ENCODE peak calls at places on chromosome 16, in eight cellular contexts. T, Q, Y, W, D, Z, V and C are unnamed samples.

GRCh38 chr16:16143038-16143763 is 80.1 kb downstream of the ABCC6 start:
- DNase-seq in T (no peak), Q (no peak), Y (no peak), W (no peak), D (no peak), Z (no peak), V (no peak), C (no peak)

GRCh38 chr16:57825298-57826039 is 23.2 kb upstream of the KIFC3 start:
- DNase-seq in T (no peak), Q (no peak), Y (no peak), W (no peak), D (no peak), Z (no peak), V (no peak), C (no peak)

GRCh38 chr16:73028263-73028662 is 19.7 kb downstream of the ZFHX3 start:
- DNase-seq in T (no peak), Q (no peak), Y (no peak), W (no peak), D (no peak), Z (no peak), V (no peak), C (no peak)

GRCh38 chr16:85963746-85964370 is 64.9 kb downstream of the IRF8 start:
- DNase-seq in T (peak), Q (no peak), Y (peak), W (peak), D (peak), Z (peak), V (no peak), C (no peak)

GRCh38 chr16:79483336-79483735 is 117.2 kb downstream of the MAF start:
- DNase-seq in T (no peak), Q (no peak), Y (no peak), W (no peak), D (no peak), Z (no peak), V (no peak), C (no peak)

GRCh38 chr16:17339764-17340541 is 130.8 kb downstream of the XYLT1 start:
- DNase-seq in T (no peak), Q (no peak), Y (no peak), W (peak), D (no peak), Z (no peak), V (no peak), C (no peak)

GRCh38 chr16:62760398-62760797 is 724.2 kb upstream of the CDH8 start:
- DNase-seq in T (no peak), Q (no peak), Y (no peak), W (no peak), D (no peak), Z (no peak), V (no peak), C (no peak)

GRCh38 chr16:15772579-15773293 is 84.1 kb downstream of the MYH11 start:
- DNase-seq in T (no peak), Q (no peak), Y (no peak), W (no peak), D (no peak), Z (no peak), V (no peak), C (no peak)

GRCh38 chr16:25298165-25298872 is 40.7 kb upstream of the ZKSCAN2 start:
- DNase-seq in T (no peak), Q (no peak), Y (no peak), W (no peak), D (no peak), Z (no peak), V (no peak), C (peak)

GRCh38 chr16:66315210-66315825 is 51.2 kb upstream of the CDH5 start:
- DNase-seq in T (peak), Q (peak), Y (peak), W (peak), D (peak), Z (peak), V (peak), C (no peak)

GRCh38 chr16:85563515-85564276 is 49.4 kb upstream of the GSE1 start:
- DNase-seq in T (peak), Q (peak), Y (peak), W (peak), D (peak), Z (peak), V (no peak), C (no peak)

GRCh38 chr16:67546761-67547422 is 15.4 kb upstream of the CTCF start:
- DNase-seq in T (peak), Q (peak), Y (no peak), W (peak), D (peak), Z (peak), V (no peak), C (peak)

GRCh38 chr16:66360624-66361324 is 5.7 kb upstream of the CDH5 start:
- DNase-seq in T (no peak), Q (no peak), Y (no peak), W (no peak), D (peak), Z (peak), V (no peak), C (no peak)

GRCh38 chr16:24689128-24689527 is 40.3 kb upstream of the TNRC6A start:
- DNase-seq in T (peak), Q (no peak), Y (no peak), W (no peak), D (peak), Z (no peak), V (no peak), C (no peak)

GRCh38 chr16:87877942-87878507 is 8.7 kb upstream of the SLC7A5 start:
- DNase-seq in T (no peak), Q (no peak), Y (no peak), W (no peak), D (no peak), Z (no peak), V (no peak), C (no peak)

GRCh38 chr16:21265104-21265825 is 12.8 kb downstream of the CRYM start:
- DNase-seq in T (peak), Q (no peak), Y (no peak), W (no peak), D (no peak), Z (peak), V (no peak), C (no peak)

GRCh38 chr16:69195371-69196029 is 8.5 kb downstream of the SNTB2 start:
- DNase-seq in T (no peak), Q (no peak), Y (peak), W (no peak), D (no peak), Z (no peak), V (no peak), C (no peak)

GRCh38 chr16:87851141-87851587 is 18.1 kb downstream of the SLC7A5 start:
- DNase-seq in T (no peak), Q (no peak), Y (no peak), W (no peak), D (no peak), Z (no peak), V (no peak), C (no peak)

GRCh38 chr16:22250522-22250921 is 44.4 kb downstream of the EEF2K start:
- DNase-seq in T (peak), Q (no peak), Y (no peak), W (no peak), D (peak), Z (no peak), V (no peak), C (no peak)

GRCh38 chr16:75550211-75550662 is 5.8 kb downstream of the TMEM231 start:
- DNase-seq in T (no peak), Q (no peak), Y (no peak), W (peak), D (peak), Z (peak), V (no peak), C (peak)

GRCh38 chr16:77387810-77388209 is 47.0 kb downstream of the ADAMTS18 start:
- DNase-seq in T (no peak), Q (no peak), Y (no peak), W (no peak), D (no peak), Z (no peak), V (no peak), C (peak)

GRCh38 chr16:50305441-50306061 is 39.2 kb downstream of the ADCY7 start:
- DNase-seq in T (no peak), Q (peak), Y (no peak), W (no peak), D (no peak), Z (no peak), V (no peak), C (no peak)

GRCh38 chr16:70638814-70639792 is 7.3 kb upstream of the IL34 start:
- DNase-seq in T (peak), Q (no peak), Y (no peak), W (no peak), D (peak), Z (no peak), V (no peak), C (no peak)

GRCh38 chr16:16791051-16791450 is 412.1 kb downstream of the NPIPA7 start:
- DNase-seq in T (no peak), Q (no peak), Y (no peak), W (no peak), D (no peak), Z (no peak), V (no peak), C (no peak)

GRCh38 chr16:67580202-67580601 is 17.9 kb downstream of the CTCF start:
- DNase-seq in T (no peak), Q (peak), Y (no peak), W (no peak), D (no peak), Z (no peak), V (no peak), C (no peak)

GRCh38 chr16:336269-336668 is 16.3 kb downstream of the AXIN1 start:
- DNase-seq in T (no peak), Q (no peak), Y (no peak), W (no peak), D (no peak), Z (no peak), V (no peak), C (no peak)

GRCh38 chr16:77540656-77541055 is 105.8 kb upstream of the ADAMTS18 start:
- DNase-seq in T (peak), Q (no peak), Y (no peak), W (no peak), D (peak), Z (no peak), V (no peak), C (no peak)

GRCh38 chr16:26594666-26595065 is 472.1 kb upstream of the C16orf82 start:
- DNase-seq in T (peak), Q (no peak), Y (no peak), W (no peak), D (no peak), Z (no peak), V (no peak), C (no peak)

GRCh38 chr16:3459401-3460090 is 16.1 kb downstream of the NAA60 start:
- DNase-seq in T (no peak), Q (no peak), Y (no peak), W (no peak), D (no peak), Z (no peak), V (no peak), C (peak)

GRCh38 chr16:17446661-17447060 is 24.1 kb downstream of the XYLT1 start:
- DNase-seq in T (no peak), Q (no peak), Y (no peak), W (no peak), D (no peak), Z (no peak), V (no peak), C (no peak)

GRCh38 chr16:17138801-17139200 is 332.0 kb downstream of the XYLT1 start:
- DNase-seq in T (no peak), Q (no peak), Y (no peak), W (no peak), D (no peak), Z (no peak), V (no peak), C (no peak)

GRCh38 chr16:26930776-26931175 is 136.0 kb upstream of the C16orf82 start:
- DNase-seq in T (no peak), Q (no peak), Y (no peak), W (no peak), D (no peak), Z (no peak), V (no peak), C (no peak)

GRCh38 chr16:4696172-4696904 is 3.0 kb downstream of the NUDT16L1 start:
- DNase-seq in T (no peak), Q (peak), Y (peak), W (no peak), D (peak), Z (no peak), V (no peak), C (no peak)

GRCh38 chr16:46817961-46818360 is 13.0 kb downstream of the C16orf87 start:
- DNase-seq in T (peak), Q (no peak), Y (no peak), W (no peak), D (peak), Z (no peak), V (no peak), C (no peak)

GRCh38 chr16:57734308-57734924 is 1.2 kb upstream of the KATNB1 start:
- DNase-seq in T (no peak), Q (no peak), Y (no peak), W (no peak), D (no peak), Z (no peak), V (no peak), C (no peak)

GRCh38 chr16:12016166-12016947 is 39.8 kb downstream of the SNX29 start:
- DNase-seq in T (peak), Q (no peak), Y (no peak), W (peak), D (peak), Z (no peak), V (no peak), C (no peak)

GRCh38 chr16:83473109-83473508 is 334.7 kb upstream of the HSBP1 start:
- DNase-seq in T (peak), Q (no peak), Y (no peak), W (no peak), D (peak), Z (no peak), V (no peak), C (no peak)

GRCh38 chr16:65489531-65490023 is 367.7 kb upstream of the CDH11 start:
- DNase-seq in T (peak), Q (no peak), Y (no peak), W (no peak), D (no peak), Z (no peak), V (no peak), C (no peak)

GRCh38 chr16:75909746-75910145 is 183.5 kb upstream of the CPHXL start:
- DNase-seq in T (no peak), Q (no peak), Y (no peak), W (no peak), D (no peak), Z (no peak), V (no peak), C (no peak)

GRCh38 chr16:4339909-4340308 is 11.2 kb downstream of the PAM16 start:
- DNase-seq in T (peak), Q (no peak), Y (no peak), W (peak), D (peak), Z (no peak), V (no peak), C (no peak)

GRCh38 chr16:30895592-30896202 is 717 bp upstream of the CTF1 start:
- DNase-seq in T (no peak), Q (no peak), Y (no peak), W (no peak), D (peak), Z (no peak), V (no peak), C (no peak)

GRCh38 chr16:30892670-30893069 is 1.2 kb downstream of the BCL7C start:
- DNase-seq in T (no peak), Q (no peak), Y (no peak), W (no peak), D (no peak), Z (no peak), V (no peak), C (no peak)

GRCh38 chr16:30894540-30895368 is 877 bp upstream of the BCL7C start:
- DNase-seq in T (no peak), Q (no peak), Y (no peak), W (no peak), D (peak), Z (no peak), V (no peak), C (peak)

GRCh38 chr16:30893082-30893743 is 664 bp downstream of the BCL7C start:
- DNase-seq in T (no peak), Q (no peak), Y (no peak), W (no peak), D (no peak), Z (no peak), V (no peak), C (no peak)

GRCh38 chr16:30893744-30894539 is at the start of gene BCL7C:
- DNase-seq in T (peak), Q (peak), Y (peak), W (peak), D (peak), Z (peak), V (peak), C (peak)
- TF ChIP-seq CTCF in T (no peak), Q (peak), Y (peak), W (peak), D (no peak), Z (peak), V (peak), C (peak)

GRCh38 chr16:23497543-23497868 is 12.8 kb downstream of the GGA2 start:
- DNase-seq in T (no peak), Q (no peak), Y (no peak), W (no peak), D (no peak), Z (no peak), V (no peak), C (no peak)
- H3K4me3 ChIP-seq in T (no peak), Q (no peak), Y (no peak), W (no peak), D (no peak), Z (no peak), V (no peak), C (no peak)

DNA sequence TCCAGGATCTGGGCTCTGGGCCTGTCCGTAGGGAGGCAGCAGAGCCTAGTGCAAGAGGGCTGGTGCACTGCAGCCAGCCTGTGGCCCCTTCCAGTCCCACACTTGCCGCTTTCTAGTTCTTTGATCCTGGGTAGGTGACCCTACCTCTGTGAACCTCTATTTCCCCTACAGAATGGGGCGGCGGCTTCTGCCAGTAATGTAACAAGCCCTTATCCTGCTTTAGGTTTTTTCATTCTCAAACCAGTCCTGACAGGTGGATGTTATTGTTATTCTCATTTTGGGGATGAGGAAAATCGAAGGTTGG is 744 bp downstream of the E4F1 start:
- DNase-seq in T (peak), Q (no peak), Y (no peak), W (no peak), D (peak), Z (no peak), V (no peak), C (no peak)
- TF ChIP-seq CTCF in T (peak), Q (no peak), Y (no peak), W (no peak), D (peak), Z (no peak), V (no peak), C (peak)

GRCh38 chr16:56227936-56228335 is 36.6 kb downstream of the GNAO1 start:
- DNase-seq in T (no peak), Q (no peak), Y (no peak), W (no peak), D (no peak), Z (no peak), V (no peak), C (no peak)

GRCh38 chr16:56226840-56227525 is 35.7 kb downstream of the GNAO1 start:
- DNase-seq in T (no peak), Q (no peak), Y (no peak), W (no peak), D (no peak), Z (no peak), V (no peak), C (no peak)

GRCh38 chr16:56225013-56225742 is 33.9 kb downstream of the GNAO1 start:
- DNase-seq in T (no peak), Q (no peak), Y (no peak), W (no peak), D (no peak), Z (no peak), V (no peak), C (no peak)

GRCh38 chr16:56226187-56226586 is 34.9 kb downstream of the GNAO1 start:
- DNase-seq in T (peak), Q (no peak), Y (peak), W (no peak), D (no peak), Z (no peak), V (no peak), C (no peak)

GRCh38 chr16:56228476-56228875 is 37.2 kb downstream of the GNAO1 start:
- DNase-seq in T (no peak), Q (no peak), Y (no peak), W (no peak), D (no peak), Z (no peak), V (no peak), C (no peak)
- H3K4me3 ChIP-seq in T (no peak), Q (no peak), Y (no peak), W (no peak), D (no peak), Z (no peak), V (no peak), C (no peak)

GRCh38 chr16:31130899-31131298 is 4.6 kb downstream of the PRSS8 start:
- DNase-seq in T (no peak), Q (peak), Y (no peak), W (peak), D (no peak), Z (no peak), V (no peak), C (peak)

GRCh38 chr16:31130336-31130812 is 5.2 kb downstream of the PRSS8 start:
- DNase-seq in T (no peak), Q (peak), Y (no peak), W (no peak), D (no peak), Z (no peak), V (no peak), C (no peak)

GRCh38 chr16:31132303-31132978 is 3.1 kb downstream of the PRSS8 start:
- DNase-seq in T (no peak), Q (no peak), Y (no peak), W (no peak), D (no peak), Z (no peak), V (no peak), C (no peak)

GRCh38 chr16:31131841-31132271 is 3.7 kb downstream of the PRSS8 start:
- DNase-seq in T (no peak), Q (no peak), Y (no peak), W (peak), D (no peak), Z (no peak), V (no peak), C (no peak)

GRCh38 chr16:31131416-31131815 is 4.1 kb downstream of the PRSS8 start:
- DNase-seq in T (no peak), Q (no peak), Y (no peak), W (no peak), D (no peak), Z (no peak), V (no peak), C (no peak)
- TF ChIP-seq CTCF in T (no peak), Q (no peak), Y (no peak), W (no peak), D (no peak), Z (no peak), V (no peak), C (no peak)